ENCODE peak calls at places on chromosomes 7 and 10, in four cellular contexts. F, U, T and I are unnamed samples.

GRCh38 chr10:38157270-38157685 is 63.1 kb downstream of the ZNF37A start:
- DNase-seq in F (no peak), U (no peak), T (no peak), I (no peak)

GRCh38 chr7:121810831-121811494 is 62.0 kb upstream of the PTPRZ1 start:
- DNase-seq in F (no peak), T (no peak), U (no peak), I (no peak)

GRCh38 chr10:20369863-20370736 is 527.0 kb downstream of the NEBL start:
- DNase-seq in T (no peak), F (no peak), U (no peak), I (no peak)

GRCh38 chr10:73625004-73625883 is 16.0 kb downstream of the MYOZ1 start:
- DNase-seq in F (no peak), U (peak; percentile 52), T (no peak), I (no peak)

GRCh38 chr10:129786216-129786615 is 177.9 kb downstream of the EBF3 start:
- DNase-seq in U (no peak), T (no peak), F (peak; percentile 12), I (no peak)

GRCh38 chr10:87547734-87548311 is 43.1 kb downstream of the MINPP1 start:
- DNase-seq in U (peak; percentile 23), F (no peak), T (no peak), I (no peak)

GRCh38 chr7:127912901-127913300 is 118.3 kb downstream of the LRRC4 start:
- DNase-seq in F (no peak), U (no peak), T (no peak), I (no peak)

GRCh38 chr10:124646483-124647352 is 97.5 kb downstream of the FAM53B start:
- DNase-seq in F (peak; percentile 93), T (peak; percentile 43), U (no peak), I (peak; percentile 86)

GRCh38 chr7:24722386-24723177 is 34.7 kb downstream of the GSDME start:
- DNase-seq in F (no peak), T (no peak), U (no peak), I (no peak)

GRCh38 chr10:72238392-72239175 is 22.5 kb upstream of the ASCC1 start:
- DNase-seq in T (peak; percentile 93), U (no peak), F (no peak), I (no peak)

GRCh38 chr7:142300689-142301088 is 42.8 kb upstream of the PRSS58 start:
- DNase-seq in T (no peak), F (no peak), U (no peak), I (no peak)

GRCh38 chr7:99272476-99273045 is at the start of gene MYH16:
- DNase-seq in T (no peak), F (no peak), U (peak; percentile 78), I (no peak)

GRCh38 chr10:22821501-22821900 is 106.4 kb upstream of the ARMC3 start:
- DNase-seq in F (no peak), U (no peak), T (no peak), I (no peak)

GRCh38 chr10:14325325-14325955 is 5.3 kb downstream of the FRMD4A start:
- DNase-seq in T (no peak), U (peak; percentile 5), F (no peak), I (peak; percentile 20)

GRCh38 chr10:5608608-5609270 is 57.7 kb downstream of the ASB13 start:
- DNase-seq in T (no peak), F (peak; percentile 27), U (no peak), I (no peak)

GRCh38 chr10:20995123-20995978 is 98.2 kb upstream of the NEBL start:
- DNase-seq in T (no peak), U (no peak), F (no peak), I (no peak)

GRCh38 chr10:12333382-12334185 is 15.8 kb upstream of the CAMK1D start:
- DNase-seq in U (peak; percentile 98), T (no peak), F (peak; percentile 78), I (peak; percentile 50)

GRCh38 chr10:67936416-67936815 is 52.0 kb downstream of the SIRT1 start:
- DNase-seq in F (no peak), T (no peak), U (no peak), I (no peak)

DNA sequence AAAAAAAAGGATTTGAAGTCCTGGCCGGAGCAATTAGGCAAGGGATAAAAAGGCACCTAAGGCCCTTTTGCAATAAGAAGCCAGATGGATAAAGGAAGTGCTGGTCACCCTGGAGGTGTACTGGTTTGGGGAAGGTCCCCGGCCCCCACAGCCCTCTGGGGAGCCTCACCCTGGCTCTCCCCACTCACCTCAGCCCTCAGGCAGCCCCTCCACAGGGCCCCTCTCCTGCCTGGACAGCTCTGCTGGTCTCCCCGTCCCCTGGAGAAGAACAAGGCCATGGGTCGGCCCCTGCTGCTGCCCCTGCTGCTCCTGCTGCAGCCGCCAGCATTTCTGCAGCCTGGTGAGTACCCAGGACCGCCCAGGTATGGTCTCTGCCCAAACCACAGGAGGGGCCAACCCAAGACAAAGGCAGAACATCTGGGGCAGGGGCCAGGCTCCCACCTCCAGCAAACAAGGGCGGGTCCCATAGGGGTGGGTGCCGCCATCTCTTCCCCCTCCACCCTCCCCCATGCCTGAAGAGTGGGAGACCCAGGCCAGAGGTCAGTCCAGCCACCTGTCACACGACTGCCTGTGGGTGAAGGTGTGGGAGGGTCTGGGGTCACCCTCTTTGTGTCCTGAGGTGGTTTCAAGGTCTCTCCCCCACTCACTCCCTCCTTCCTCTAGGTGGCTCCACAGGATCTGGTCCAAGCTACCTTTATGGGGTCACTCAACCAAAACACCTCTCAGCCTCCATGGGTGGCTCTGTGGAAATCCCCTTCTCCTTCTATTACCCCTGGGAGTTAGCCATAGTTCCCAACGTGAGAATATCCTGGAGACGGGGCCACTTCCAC is at the start of gene PILRB:
- DNase-seq in U (no peak), T (no peak), F (peak; percentile 37), I (no peak)
- TF ChIP-seq CTCF in U (no peak), T (no peak), F (peak; percentile 5), I (no peak)

GRCh38 chr10:30728127-30728526 is 98.6 kb upstream of the LYZL2 start:
- DNase-seq in U (no peak), T (no peak), F (no peak), I (no peak)

GRCh38 chr10:30722956-30723355 is 93.4 kb upstream of the LYZL2 start:
- DNase-seq in F (no peak), U (no peak), T (no peak), I (no peak)

GRCh38 chr10:30727524-30727923 is 98.0 kb upstream of the LYZL2 start:
- DNase-seq in U (peak; percentile 16), T (no peak), F (no peak), I (no peak)

GRCh38 chr10:30724296-30724695 is 94.7 kb upstream of the LYZL2 start:
- DNase-seq in U (no peak), F (no peak), T (no peak), I (no peak)

GRCh38 chr10:30725661-30726060 is 96.1 kb upstream of the LYZL2 start:
- DNase-seq in T (no peak), F (no peak), U (no peak), I (no peak)
- H3K27ac ChIP-seq in T (no peak overlapping the region), F (no peak overlapping the region), U (no peak overlapping the region), I (no peak overlapping the region)

DNA sequence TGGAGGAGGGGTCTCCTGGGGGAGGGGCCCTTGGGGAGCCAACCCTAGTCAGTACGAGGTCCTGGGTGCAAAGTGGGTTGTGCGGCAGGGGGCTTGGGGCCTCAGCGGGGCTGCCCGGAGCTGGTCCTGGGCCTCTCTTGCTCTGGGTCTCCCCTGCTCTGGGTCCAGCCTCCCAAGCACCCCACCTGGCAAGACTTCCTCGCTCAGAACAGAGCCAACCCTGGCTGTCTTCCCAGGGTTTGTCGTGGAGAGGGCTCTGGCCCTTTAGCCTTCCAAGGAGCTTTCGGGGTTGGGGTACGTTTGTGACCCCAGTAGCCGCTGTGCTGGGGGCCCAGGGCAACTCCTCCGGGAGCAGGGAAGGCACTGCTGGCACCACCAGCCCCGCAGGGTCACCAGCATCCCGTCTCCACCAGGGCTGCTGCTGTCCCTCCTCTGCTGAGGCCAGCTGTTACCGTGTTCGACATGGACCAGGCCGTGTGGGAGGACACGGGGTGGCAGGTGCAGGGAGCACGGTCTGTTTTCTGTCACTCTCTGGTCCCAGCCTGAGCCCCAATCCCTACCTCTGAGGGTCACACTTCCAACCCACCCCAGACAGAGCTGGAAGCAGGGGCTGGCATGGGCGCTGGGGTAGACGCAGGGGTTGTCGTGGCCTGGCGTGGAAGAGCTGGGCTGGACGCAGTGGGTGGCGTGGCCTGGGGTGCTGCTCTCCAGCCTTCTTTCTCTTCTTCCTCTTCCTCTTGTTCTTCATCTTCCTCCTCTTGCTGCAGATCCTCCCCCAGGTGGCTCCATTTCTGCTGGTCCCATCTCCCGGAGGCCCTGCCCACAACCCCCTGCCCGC is 22.9 kb downstream of the PWWP2B start:
- DNase-seq in F (peak; percentile 79), T (no peak), U (no peak), I (no peak)
- H3K4me1 ChIP-seq in F (peaks cover 52% of the 10 kb centered on the region), T (peaks cover 63% of the 10 kb centered on the region), U (peaks cover 16% of the 10 kb centered on the region), I (peaks cover 68% of the 10 kb centered on the region)

GRCh38 chr10:82294874-82295378 is 419.9 kb downstream of the NRG3 start:
- DNase-seq in T (no peak), F (no peak), U (no peak), I (no peak)
- TF ChIP-seq CTCF in T (no peak), F (no peak), U (no peak), I (no peak)

DNA sequence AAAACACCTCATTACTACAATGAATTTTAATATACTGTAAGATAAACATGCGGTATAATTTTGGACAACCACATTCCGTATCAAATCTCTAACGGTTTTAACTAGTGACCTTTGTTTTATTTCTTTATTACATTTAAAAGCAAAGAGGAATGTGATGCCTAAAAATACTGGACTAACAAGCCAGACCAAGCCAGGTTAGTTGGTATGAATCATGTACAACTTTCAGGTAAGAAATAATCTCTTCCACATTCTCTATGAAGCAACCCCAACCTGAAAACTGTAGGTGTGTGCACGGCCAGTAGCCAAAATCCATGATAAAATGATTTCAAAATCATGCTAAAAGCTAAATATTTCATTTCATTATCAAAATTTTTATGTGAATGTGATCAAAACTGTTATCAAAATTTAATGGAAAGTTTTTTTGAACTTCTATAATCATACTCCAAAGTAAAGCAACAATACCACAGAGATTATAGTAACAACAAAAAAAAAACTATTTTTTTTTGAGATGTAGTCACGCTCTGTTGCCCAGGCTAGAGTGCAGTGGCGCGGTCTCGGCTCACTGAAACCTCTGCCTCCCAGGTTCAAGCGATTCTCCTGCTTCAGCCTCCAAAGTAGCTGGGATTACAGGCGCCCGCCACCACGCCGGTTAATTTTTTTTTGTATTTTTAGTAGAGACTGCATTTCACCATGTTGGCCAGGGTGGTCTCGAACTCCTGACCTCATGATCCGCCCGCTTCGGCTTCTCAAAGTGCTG is 127.2 kb downstream of the NRBF2 start:
- DNase-seq in T (no peak), F (no peak), U (no peak), I (no peak)
- H3K27ac ChIP-seq in T (peak overlapping the region; percentile 56), F (no peak overlapping the region), U (no peak overlapping the region), I (no peak overlapping the region)

GRCh38 chr10:131812736-131813604 is 87.8 kb upstream of the PPP2R2D start:
- DNase-seq in F (peak; percentile 49), U (no peak), T (no peak), I (no peak)
- H3K4me1 ChIP-seq in F (no peaks in the 10 kb centered on the region), U (no peaks in the 10 kb centered on the region), T (no peaks in the 10 kb centered on the region), I (no peaks in the 10 kb centered on the region)

DNA sequence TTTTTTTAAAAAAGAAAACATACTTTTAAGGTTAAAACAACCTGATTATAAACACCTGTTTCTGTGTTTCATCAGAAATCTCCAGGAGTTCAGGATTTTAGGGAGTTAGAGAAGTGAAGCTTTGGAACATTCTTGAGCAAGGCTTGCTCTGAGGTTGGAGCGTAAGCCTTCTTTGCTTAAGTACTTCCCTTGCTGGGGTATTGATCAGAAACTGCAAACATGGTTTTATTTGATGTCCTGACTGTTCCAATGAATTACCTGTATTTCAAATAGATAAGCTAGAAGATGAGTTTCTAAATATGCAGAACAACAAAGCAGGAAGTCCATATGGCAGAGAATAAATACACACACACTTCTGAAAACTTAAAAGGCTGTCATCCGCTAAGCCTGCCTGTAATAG is 248.5 kb downstream of the GFRA1 start:
- DNase-seq in F (no peak), U (no peak), T (no peak), I (no peak)
- TF ChIP-seq CTCF in F (no peak), U (no peak), T (no peak), I (no peak)